ENCODE peak calls at places on chromosome 18, in six cellular contexts. One of them, this sample, is unnamed.

GRCh38 chr18:58863539-58864145 is 1.0 kb upstream of the ZNF532 start:
- DNase-seq in AG04450: no peak
- DNase-seq in K562: no peak
- DNase-seq in PC-3: peak
- DNase-seq in neural progenitor cell: peak
- DNase-seq in fibroblast of the aortic adventitia: no peak
- DNase-seq in this sample: no peak

GRCh38 chr18:45993441-45993840 is 26.3 kb upstream of the EPG5 start:
- DNase-seq in AG04450: peak
- DNase-seq in K562: no peak
- DNase-seq in PC-3: peak
- DNase-seq in neural progenitor cell: no peak
- DNase-seq in fibroblast of the aortic adventitia: peak
- DNase-seq in this sample: no peak

GRCh38 chr18:26350961-26351360 is 124.7 kb downstream of the TAF4B start:
- DNase-seq in AG04450: no peak
- DNase-seq in K562: no peak
- DNase-seq in PC-3: no peak
- DNase-seq in neural progenitor cell: no peak
- DNase-seq in fibroblast of the aortic adventitia: no peak
- DNase-seq in this sample: no peak

GRCh38 chr18:9613550-9614400 is 584 bp downstream of the PPP4R1 start:
- DNase-seq in AG04450: no peak
- DNase-seq in K562: peak
- DNase-seq in PC-3: peak
- DNase-seq in neural progenitor cell: peak
- DNase-seq in fibroblast of the aortic adventitia: peak
- DNase-seq in this sample: no peak

GRCh38 chr18:54060343-54061005 is 164.0 kb downstream of the MBD2 start:
- DNase-seq in AG04450: no peak
- DNase-seq in K562: no peak
- DNase-seq in PC-3: no peak
- DNase-seq in neural progenitor cell: no peak
- DNase-seq in fibroblast of the aortic adventitia: no peak
- DNase-seq in this sample: no peak

GRCh38 chr18:48804856-48805610 is 145.7 kb downstream of the SMAD7 start:
- DNase-seq in AG04450: no peak
- DNase-seq in K562: no peak
- DNase-seq in PC-3: no peak
- DNase-seq in neural progenitor cell: no peak
- DNase-seq in fibroblast of the aortic adventitia: no peak
- DNase-seq in this sample: no peak

GRCh38 chr18:35267161-35267651 is 22.8 kb downstream of the ZSCAN30 start:
- DNase-seq in AG04450: no peak
- DNase-seq in K562: no peak
- DNase-seq in PC-3: no peak
- DNase-seq in neural progenitor cell: peak
- DNase-seq in fibroblast of the aortic adventitia: peak
- DNase-seq in this sample: no peak

GRCh38 chr18:7946724-7947377 is 379.7 kb downstream of the PTPRM start:
- DNase-seq in AG04450: peak
- DNase-seq in K562: no peak
- DNase-seq in PC-3: peak
- DNase-seq in neural progenitor cell: peak
- DNase-seq in fibroblast of the aortic adventitia: peak
- DNase-seq in this sample: peak

GRCh38 chr18:35564795-35565453 is 16.6 kb upstream of the GALNT1 start:
- DNase-seq in AG04450: no peak
- DNase-seq in K562: no peak
- DNase-seq in PC-3: no peak
- DNase-seq in neural progenitor cell: no peak
- DNase-seq in fibroblast of the aortic adventitia: no peak
- DNase-seq in this sample: no peak

GRCh38 chr18:8493141-8493540 is 116.1 kb upstream of the RAB12 start:
- DNase-seq in AG04450: no peak
- DNase-seq in K562: no peak
- DNase-seq in PC-3: no peak
- DNase-seq in neural progenitor cell: no peak
- DNase-seq in fibroblast of the aortic adventitia: no peak
- DNase-seq in this sample: no peak

GRCh38 chr18:13457327-13457726 is 238.8 kb downstream of the LDLRAD4 start:
- DNase-seq in AG04450: no peak
- DNase-seq in K562: no peak
- DNase-seq in PC-3: no peak
- DNase-seq in neural progenitor cell: no peak
- DNase-seq in fibroblast of the aortic adventitia: no peak
- DNase-seq in this sample: no peak

GRCh38 chr18:34840416-34840815 is 130.3 kb downstream of the DTNA start:
- DNase-seq in AG04450: no peak
- DNase-seq in K562: no peak
- DNase-seq in PC-3: no peak
- DNase-seq in neural progenitor cell: no peak
- DNase-seq in fibroblast of the aortic adventitia: no peak
- DNase-seq in this sample: no peak

GRCh38 chr18:46894124-46894523 is 23.2 kb downstream of the PIAS2 start:
- DNase-seq in AG04450: no peak
- DNase-seq in K562: no peak
- DNase-seq in PC-3: no peak
- DNase-seq in neural progenitor cell: no peak
- DNase-seq in fibroblast of the aortic adventitia: no peak
- DNase-seq in this sample: no peak

GRCh38 chr18:73151086-73151485 is 283.3 kb upstream of the NETO1 start:
- DNase-seq in AG04450: peak
- DNase-seq in K562: no peak
- DNase-seq in PC-3: no peak
- DNase-seq in neural progenitor cell: no peak
- DNase-seq in fibroblast of the aortic adventitia: no peak
- DNase-seq in this sample: no peak

GRCh38 chr18:8212893-8213805 is 396.1 kb upstream of the RAB12 start:
- DNase-seq in AG04450: peak
- DNase-seq in K562: no peak
- DNase-seq in PC-3: peak
- DNase-seq in neural progenitor cell: no peak
- DNase-seq in fibroblast of the aortic adventitia: peak
- DNase-seq in this sample: no peak

GRCh38 chr18:5155180-5155906 is 41.7 kb downstream of the AKAIN1 start:
- DNase-seq in AG04450: no peak
- DNase-seq in K562: no peak
- DNase-seq in PC-3: no peak
- DNase-seq in neural progenitor cell: no peak
- DNase-seq in fibroblast of the aortic adventitia: no peak
- DNase-seq in this sample: no peak

GRCh38 chr18:79008356-79008940 is 28.8 kb downstream of the SALL3 start:
- DNase-seq in AG04450: no peak
- DNase-seq in K562: no peak
- DNase-seq in PC-3: no peak
- DNase-seq in neural progenitor cell: no peak
- DNase-seq in fibroblast of the aortic adventitia: no peak
- DNase-seq in this sample: no peak

GRCh38 chr18:73924316-73924715 is 223.3 kb downstream of the FBXO15 start:
- DNase-seq in AG04450: no peak
- DNase-seq in K562: no peak
- DNase-seq in PC-3: no peak
- DNase-seq in neural progenitor cell: no peak
- DNase-seq in fibroblast of the aortic adventitia: no peak
- DNase-seq in this sample: no peak

GRCh38 chr18:39480494-39481245 is 1915.1 kb upstream of the CELF4 start:
- DNase-seq in AG04450: peak
- DNase-seq in K562: no peak
- DNase-seq in PC-3: peak
- DNase-seq in neural progenitor cell: no peak
- DNase-seq in fibroblast of the aortic adventitia: no peak
- DNase-seq in this sample: no peak

DNA sequence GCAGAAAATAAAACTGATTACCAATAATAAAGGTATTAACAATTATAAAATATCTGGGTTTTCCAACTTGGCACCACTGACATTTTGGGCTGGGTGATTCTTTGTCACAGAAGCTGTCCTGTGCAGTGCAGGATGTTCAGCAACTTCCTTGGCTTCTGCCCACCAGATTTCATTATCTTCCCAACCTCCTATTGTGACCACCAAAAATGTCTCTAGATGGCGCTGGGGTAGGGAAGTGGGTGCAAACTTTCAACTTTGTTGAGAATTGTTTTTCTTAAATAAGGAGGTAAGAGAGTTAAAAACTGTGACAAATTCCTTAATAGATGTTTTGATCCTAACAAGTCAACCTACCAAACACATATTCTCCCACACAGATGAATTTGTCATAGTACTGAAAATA is 90.1 kb downstream of the GAREM1 start:
- DNase-seq in AG04450: no peak
- DNase-seq in K562: no peak
- DNase-seq in PC-3: no peak
- DNase-seq in neural progenitor cell: no peak
- DNase-seq in fibroblast of the aortic adventitia: peak
- DNase-seq in this sample: no peak
- TF ChIP-seq CTCF in AG04450: no peak
- TF ChIP-seq CTCF in K562: no peak
- TF ChIP-seq CTCF in PC-3: peak
- TF ChIP-seq CTCF in neural progenitor cell: peak
- TF ChIP-seq CTCF in fibroblast of the aortic adventitia: no peak
- TF ChIP-seq CTCF in this sample: peak

GRCh38 chr18:51727780-51728179 is 530.3 kb upstream of the MEX3C start:
- DNase-seq in AG04450: no peak
- DNase-seq in K562: no peak
- DNase-seq in PC-3: no peak
- DNase-seq in neural progenitor cell: no peak
- DNase-seq in fibroblast of the aortic adventitia: no peak
- DNase-seq in this sample: no peak

GRCh38 chr18:51721388-51721787 is 523.9 kb upstream of the MEX3C start:
- DNase-seq in AG04450: no peak
- DNase-seq in K562: no peak
- DNase-seq in PC-3: no peak
- DNase-seq in neural progenitor cell: no peak
- DNase-seq in fibroblast of the aortic adventitia: no peak
- DNase-seq in this sample: no peak

GRCh38 chr18:51726614-51727013 is 529.1 kb upstream of the MEX3C start:
- DNase-seq in AG04450: no peak
- DNase-seq in K562: no peak
- DNase-seq in PC-3: no peak
- DNase-seq in neural progenitor cell: no peak
- DNase-seq in fibroblast of the aortic adventitia: no peak
- DNase-seq in this sample: no peak

DNA sequence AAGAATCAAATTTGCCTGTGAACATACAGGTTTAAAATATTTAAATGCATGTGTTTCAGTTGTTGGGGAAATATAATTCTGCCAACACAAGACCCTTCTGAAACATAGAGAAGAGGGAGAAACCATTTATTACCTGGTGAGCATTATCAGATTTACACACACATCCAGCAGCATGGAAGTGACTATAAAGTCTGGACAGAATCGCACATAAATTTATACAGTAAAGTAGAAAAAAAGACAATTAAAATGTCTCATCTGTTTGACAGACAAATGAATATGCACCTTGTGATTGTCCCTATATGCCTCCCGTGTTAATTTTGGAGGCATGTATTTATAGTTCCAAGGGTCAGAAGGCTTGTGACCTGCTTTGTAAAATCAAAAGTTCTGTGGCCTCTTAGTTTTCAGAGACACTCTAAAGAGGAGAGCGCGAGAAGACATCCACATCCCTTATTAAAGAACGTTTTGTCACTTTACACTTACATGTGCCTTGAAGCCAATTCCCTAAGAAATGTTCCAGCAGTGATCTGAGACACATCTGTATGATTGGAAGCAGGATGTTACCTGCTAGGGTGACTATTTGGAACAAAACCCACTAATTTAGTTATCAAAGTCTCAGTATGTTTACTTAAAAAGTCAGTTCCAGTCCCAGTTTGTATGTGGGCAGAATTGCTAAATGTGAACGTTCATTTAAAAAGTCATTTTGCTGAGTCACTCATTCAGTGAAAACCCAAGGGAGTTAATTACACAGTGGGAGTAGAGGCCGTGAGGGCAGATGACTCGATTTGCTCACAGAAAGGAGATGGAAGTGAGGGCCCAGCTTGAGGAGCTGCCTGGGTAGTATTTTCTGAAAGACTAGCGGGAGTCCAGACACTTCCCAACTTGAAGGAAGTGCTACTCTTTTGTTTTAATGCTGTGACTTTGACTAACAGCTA is 527.6 kb upstream of the MEX3C start:
- DNase-seq in AG04450: no peak
- DNase-seq in K562: no peak
- DNase-seq in PC-3: no peak
- DNase-seq in neural progenitor cell: no peak
- DNase-seq in fibroblast of the aortic adventitia: no peak
- DNase-seq in this sample: peak
- H3K4me3 ChIP-seq in AG04450: no peak
- H3K4me3 ChIP-seq in K562: no peak
- H3K4me3 ChIP-seq in PC-3: no peak
- H3K4me3 ChIP-seq in neural progenitor cell: no peak
- H3K4me3 ChIP-seq in fibroblast of the aortic adventitia: no peak
- H3K4me3 ChIP-seq in this sample: no peak

GRCh38 chr18:63150326-63150725 is 169.2 kb downstream of the BCL2 start:
- DNase-seq in AG04450: no peak
- DNase-seq in K562: no peak
- DNase-seq in PC-3: no peak
- DNase-seq in neural progenitor cell: no peak
- DNase-seq in fibroblast of the aortic adventitia: no peak
- DNase-seq in this sample: no peak

GRCh38 chr18:63149200-63149587 is 170.4 kb downstream of the BCL2 start:
- DNase-seq in AG04450: no peak
- DNase-seq in K562: no peak
- DNase-seq in PC-3: no peak
- DNase-seq in neural progenitor cell: peak
- DNase-seq in fibroblast of the aortic adventitia: no peak
- DNase-seq in this sample: no peak

GRCh38 chr18:63152096-63152495 is 167.5 kb downstream of the BCL2 start:
- DNase-seq in AG04450: no peak
- DNase-seq in K562: no peak
- DNase-seq in PC-3: no peak
- DNase-seq in neural progenitor cell: no peak
- DNase-seq in fibroblast of the aortic adventitia: no peak
- DNase-seq in this sample: no peak

GRCh38 chr18:63152791-63153190 is 166.8 kb downstream of the BCL2 start:
- DNase-seq in AG04450: no peak
- DNase-seq in K562: no peak
- DNase-seq in PC-3: no peak
- DNase-seq in neural progenitor cell: no peak
- DNase-seq in fibroblast of the aortic adventitia: no peak
- DNase-seq in this sample: no peak

DNA sequence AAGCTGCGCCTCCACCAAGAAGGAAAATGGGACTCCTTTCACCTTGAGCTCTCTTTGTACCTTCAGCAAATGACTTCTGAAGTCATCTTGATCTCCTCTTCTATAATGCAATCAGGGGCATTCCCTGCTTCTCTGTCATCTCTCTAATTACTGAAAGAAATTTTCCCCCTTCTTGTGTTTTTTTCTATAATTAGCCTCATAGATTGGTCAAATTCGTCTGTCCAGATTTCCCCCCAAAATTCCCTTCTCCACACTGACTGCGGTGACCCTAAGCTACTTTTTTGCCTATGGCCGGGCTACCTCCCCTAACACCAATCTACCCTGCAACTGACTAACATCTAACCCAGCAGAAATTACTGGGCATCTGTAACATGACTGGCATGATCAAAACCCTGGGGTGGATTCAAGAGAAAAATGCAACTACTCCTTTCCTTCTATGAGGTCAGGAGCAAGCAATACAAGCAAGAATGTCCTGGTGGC is 168.6 kb downstream of the BCL2 start:
- DNase-seq in AG04450: no peak
- DNase-seq in K562: no peak
- DNase-seq in PC-3: no peak
- DNase-seq in neural progenitor cell: no peak
- DNase-seq in fibroblast of the aortic adventitia: no peak
- DNase-seq in this sample: no peak
- TF ChIP-seq CTCF in AG04450: no peak
- TF ChIP-seq CTCF in K562: no peak
- TF ChIP-seq CTCF in PC-3: no peak
- TF ChIP-seq CTCF in neural progenitor cell: no peak
- TF ChIP-seq CTCF in fibroblast of the aortic adventitia: no peak
- TF ChIP-seq CTCF in this sample: no peak

GRCh38 chr18:37669991-37670534 is 104.5 kb upstream of the CELF4 start:
- DNase-seq in AG04450: no peak
- DNase-seq in K562: peak
- DNase-seq in PC-3: no peak
- DNase-seq in neural progenitor cell: no peak
- DNase-seq in fibroblast of the aortic adventitia: no peak
- DNase-seq in this sample: no peak
- H3K4me3 ChIP-seq in AG04450: no peak
- H3K4me3 ChIP-seq in K562: peak
- H3K4me3 ChIP-seq in PC-3: no peak
- H3K4me3 ChIP-seq in neural progenitor cell: no peak
- H3K4me3 ChIP-seq in fibroblast of the aortic adventitia: no peak
- H3K4me3 ChIP-seq in this sample: no peak